ENCODE peak calls at places on chromosomes 5 and 9, in seven cellular contexts. L is brain microvascular endothelial cell, M is kidney, T is fibroblast of lung, Q is astrocyte of the cerebellum, D is astrocyte of the spinal cord, J is K562. O is an unnamed sample.

GRCh38 chr5:172133359-172134029 is 54.5 kb downstream of the STK10 start:
- DNase-seq in L (peak), M (no peak), T (peak), Q (peak), D (peak), J (no peak), O (no peak)

GRCh38 chr9:72661401-72662135 is 140.2 kb downstream of the TMC1 start:
- DNase-seq in L (peak), M (no peak), T (peak), Q (peak), D (peak), J (no peak), O (no peak)

GRCh38 chr9:100013573-100013972 is 85.2 kb downstream of the ERP44 start:
- DNase-seq in L (no peak), M (no peak), T (no peak), Q (no peak), D (no peak), J (no peak), O (no peak)

GRCh38 chr5:144292029-144292428 is 121.4 kb downstream of the KCTD16 start:
- DNase-seq in L (no peak), M (no peak), T (no peak), Q (no peak), D (no peak), J (no peak), O (no peak)

GRCh38 chr5:132190161-132190817 is 37.4 kb downstream of the P4HA2 start:
- DNase-seq in L (peak), M (no peak), T (peak), Q (peak), D (peak), J (peak), O (no peak)

GRCh38 chr5:59786271-59786805 is 107.2 kb downstream of the PDE4D start:
- DNase-seq in L (peak), M (no peak), T (peak), Q (no peak), D (peak), J (no peak), O (no peak)

GRCh38 chr9:109520475-109521132 is 22.5 kb upstream of the PTPN3 start:
- DNase-seq in L (peak), M (no peak), T (peak), Q (peak), D (peak), J (peak), O (peak)

GRCh38 chr9:5817776-5818336 is 15.1 kb downstream of the ERMP1 start:
- DNase-seq in L (peak), M (no peak), T (peak), Q (no peak), D (peak), J (no peak), O (no peak)

GRCh38 chr9:72362680-72363139 is 2.3 kb downstream of the ZFAND5 start:
- DNase-seq in L (peak), M (peak), T (peak), Q (no peak), D (peak), J (peak), O (no peak)

GRCh38 chr9:103798620-103799019 is 295.5 kb upstream of the SMC2 start:
- DNase-seq in L (peak), M (no peak), T (peak), Q (peak), D (peak), J (no peak), O (no peak)

GRCh38 chr9:2127486-2127885 is 112.3 kb downstream of the SMARCA2 start:
- DNase-seq in L (peak), M (no peak), T (peak), Q (peak), D (peak), J (no peak), O (no peak)

GRCh38 chr5:158398360-158399201 is 539.6 kb upstream of the CLINT1 start:
- DNase-seq in L (no peak), M (no peak), T (peak), Q (no peak), D (no peak), J (no peak), O (no peak)

GRCh38 chr9:126682928-126683697 is 69.4 kb downstream of the LMX1B start:
- DNase-seq in L (no peak), M (no peak), T (no peak), Q (no peak), D (no peak), J (peak), O (no peak)

GRCh38 chr9:75995066-75995465 is 104.6 kb downstream of the PCSK5 start:
- DNase-seq in L (no peak), M (no peak), T (no peak), Q (no peak), D (no peak), J (no peak), O (no peak)

GRCh38 chr5:179827684-179828083 is 7.0 kb downstream of the SQSTM1 start:
- DNase-seq in L (peak), M (peak), T (peak), Q (no peak), D (peak), J (no peak), O (no peak)

GRCh38 chr5:1500411-1501091 is 23.2 kb downstream of the LPCAT1 start:
- DNase-seq in L (no peak), M (no peak), T (peak), Q (no peak), D (no peak), J (no peak), O (no peak)

GRCh38 chr9:131630206-131630831 is 85.0 kb downstream of the PRRT1B start:
- DNase-seq in L (no peak), M (no peak), T (no peak), Q (no peak), D (no peak), J (no peak), O (no peak)

GRCh38 chr9:95511952-95512750 is 4.6 kb downstream of the PTCH1 start:
- DNase-seq in L (no peak), M (peak), T (no peak), Q (no peak), D (peak), J (no peak), O (no peak)

GRCh38 chr5:40378431-40379175 is 301.1 kb upstream of the PTGER4 start:
- DNase-seq in L (no peak), M (no peak), T (no peak), Q (no peak), D (no peak), J (no peak), O (no peak)

GRCh38 chr9:36037580-36038169 is 962 bp downstream of the RECK start:
- DNase-seq in L (no peak), M (no peak), T (no peak), Q (no peak), D (no peak), J (no peak), O (no peak)

GRCh38 chr9:85600675-85601263 is 141.0 kb downstream of the AGTPBP1 start:
- DNase-seq in L (no peak), M (no peak), T (no peak), Q (no peak), D (no peak), J (no peak), O (peak)

GRCh38 chr5:168174376-168174775 is 117.1 kb upstream of the WWC1 start:
- DNase-seq in L (no peak), M (no peak), T (peak), Q (no peak), D (no peak), J (no peak), O (no peak)

GRCh38 chr5:42022383-42022782 is 97.3 kb downstream of the FBXO4 start:
- DNase-seq in L (no peak), M (no peak), T (no peak), Q (no peak), D (no peak), J (no peak), O (no peak)

GRCh38 chr5:158120760-158121159 is 261.8 kb upstream of the CLINT1 start:
- DNase-seq in L (no peak), M (no peak), T (peak), Q (no peak), D (no peak), J (no peak), O (no peak)

GRCh38 chr9:34556951-34557350 is 32.6 kb downstream of the CNTFR start:
- DNase-seq in L (no peak), M (no peak), T (no peak), Q (no peak), D (no peak), J (no peak), O (no peak)

GRCh38 chr9:21994526-21994995 is at the start of gene CDKN2B-AS1:
- DNase-seq in L (peak), M (peak), T (peak), Q (no peak), D (peak), J (no peak), O (peak)

GRCh38 chr5:180126716-180127681 is 55.4 kb upstream of the RNF130 start:
- DNase-seq in L (no peak), M (peak), T (peak), Q (no peak), D (no peak), J (peak), O (peak)

GRCh38 chr9:2657427-2657826 is 35.8 kb downstream of the VLDLR start:
- DNase-seq in L (no peak), M (no peak), T (no peak), Q (no peak), D (no peak), J (no peak), O (no peak)

GRCh38 chr9:116116411-116116810 is 37.2 kb upstream of the PAPPA start:
- DNase-seq in L (no peak), M (no peak), T (no peak), Q (no peak), D (no peak), J (no peak), O (no peak)

GRCh38 chr5:43484049-43484849 is 584 bp upstream of the TMEM267 start:
- DNase-seq in L (peak), M (peak), T (peak), Q (peak), D (peak), J (peak), O (peak)

GRCh38 chr5:73183491-73183891 is 10.5 kb downstream of the TMEM174 start:
- DNase-seq in L (no peak), M (no peak), T (no peak), Q (no peak), D (no peak), J (no peak), O (no peak)

GRCh38 chr5:1008451-1009358 is at the start of gene NKD2:
- DNase-seq in L (no peak), M (peak), T (no peak), Q (no peak), D (no peak), J (peak), O (peak)

DNA sequence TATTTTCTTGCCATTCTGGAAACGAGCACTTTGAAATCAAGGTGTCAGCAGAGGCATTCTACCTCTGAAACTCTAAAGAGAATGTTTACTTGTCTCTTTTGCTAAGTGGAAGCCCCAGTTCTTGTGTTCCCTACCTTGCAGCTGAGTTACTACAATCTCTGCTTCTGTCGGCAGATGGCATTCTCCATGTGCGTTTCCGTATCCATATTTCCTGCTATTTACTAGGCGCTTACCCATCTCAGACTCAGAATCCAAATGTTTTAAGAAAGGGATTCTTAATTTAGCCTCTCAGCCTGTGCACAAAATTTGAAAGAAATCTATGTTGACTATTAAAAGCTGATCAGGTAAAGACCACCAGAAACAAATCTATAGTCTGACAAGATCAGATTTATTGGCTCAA is 221.3 kb upstream of the FTMT start:
- DNase-seq in L (no peak), M (no peak), T (no peak), Q (no peak), D (peak), J (no peak), O (no peak)
- TF ChIP-seq CTCF in L (peak), M (no peak), T (no peak), Q (peak), D (peak), J (no peak), O (no peak)

DNA sequence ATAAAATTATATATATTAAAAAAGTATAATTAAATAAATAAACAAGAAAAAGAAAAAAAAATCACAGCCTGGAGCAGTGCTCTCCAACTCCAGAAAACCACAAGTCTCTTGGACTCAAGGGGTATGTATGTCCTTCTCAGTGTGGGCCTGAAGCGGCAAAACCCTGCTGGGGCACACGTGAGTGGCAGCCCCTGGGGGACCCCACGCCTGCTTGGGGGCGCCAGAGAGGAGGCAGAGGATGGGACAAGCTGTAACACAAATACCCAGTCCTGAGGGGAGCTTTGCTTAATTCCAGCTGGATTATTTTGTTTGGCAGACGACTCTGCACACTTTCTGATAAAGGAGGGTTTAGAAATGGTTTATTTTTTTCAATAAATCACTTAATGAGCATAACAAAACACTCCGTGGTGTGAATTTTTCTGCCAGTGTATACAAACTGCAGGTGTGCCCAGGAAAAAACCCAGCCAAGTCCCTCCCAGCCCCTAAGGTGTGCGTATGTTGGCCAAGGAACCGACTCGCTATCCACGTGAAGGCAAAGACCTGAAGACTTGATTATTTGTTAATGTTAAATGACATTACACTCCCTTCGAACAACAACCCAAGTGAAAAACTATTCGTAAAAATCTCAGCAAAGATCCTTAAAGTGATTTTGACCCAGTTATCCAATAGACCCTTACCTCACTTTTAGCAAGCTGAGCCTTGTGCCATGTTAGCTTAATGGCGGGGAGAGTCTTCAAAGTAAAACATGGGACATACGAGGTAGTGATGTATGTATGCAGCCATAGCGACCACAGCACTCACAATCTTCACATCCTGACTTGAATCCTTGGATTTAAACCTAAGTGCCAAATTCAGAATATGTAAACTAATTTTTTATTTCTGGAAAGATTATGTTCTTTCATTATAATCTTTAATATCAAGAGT is 32.9 kb downstream of the ANKH start:
- DNase-seq in L (no peak), M (no peak), T (no peak), Q (no peak), D (no peak), J (no peak), O (peak)
- TF ChIP-seq CTCF in L (peak), M (no peak), T (no peak), Q (no peak), D (peak), J (no peak), O (no peak)

GRCh38 chr5:32753051-32753450 is 41.9 kb downstream of the NPR3 start:
- DNase-seq in L (no peak), M (no peak), T (peak), Q (no peak), D (no peak), J (no peak), O (no peak)

GRCh38 chr5:32754251-32754650 is 43.1 kb downstream of the NPR3 start:
- DNase-seq in L (no peak), M (no peak), T (no peak), Q (no peak), D (no peak), J (no peak), O (no peak)

GRCh38 chr5:32753765-32754164 is 42.6 kb downstream of the NPR3 start:
- DNase-seq in L (peak), M (no peak), T (peak), Q (no peak), D (no peak), J (no peak), O (no peak)
- TF ChIP-seq CTCF in L (peak), M (no peak), T (peak), Q (no peak), D (no peak), J (no peak), O (no peak)

DNA sequence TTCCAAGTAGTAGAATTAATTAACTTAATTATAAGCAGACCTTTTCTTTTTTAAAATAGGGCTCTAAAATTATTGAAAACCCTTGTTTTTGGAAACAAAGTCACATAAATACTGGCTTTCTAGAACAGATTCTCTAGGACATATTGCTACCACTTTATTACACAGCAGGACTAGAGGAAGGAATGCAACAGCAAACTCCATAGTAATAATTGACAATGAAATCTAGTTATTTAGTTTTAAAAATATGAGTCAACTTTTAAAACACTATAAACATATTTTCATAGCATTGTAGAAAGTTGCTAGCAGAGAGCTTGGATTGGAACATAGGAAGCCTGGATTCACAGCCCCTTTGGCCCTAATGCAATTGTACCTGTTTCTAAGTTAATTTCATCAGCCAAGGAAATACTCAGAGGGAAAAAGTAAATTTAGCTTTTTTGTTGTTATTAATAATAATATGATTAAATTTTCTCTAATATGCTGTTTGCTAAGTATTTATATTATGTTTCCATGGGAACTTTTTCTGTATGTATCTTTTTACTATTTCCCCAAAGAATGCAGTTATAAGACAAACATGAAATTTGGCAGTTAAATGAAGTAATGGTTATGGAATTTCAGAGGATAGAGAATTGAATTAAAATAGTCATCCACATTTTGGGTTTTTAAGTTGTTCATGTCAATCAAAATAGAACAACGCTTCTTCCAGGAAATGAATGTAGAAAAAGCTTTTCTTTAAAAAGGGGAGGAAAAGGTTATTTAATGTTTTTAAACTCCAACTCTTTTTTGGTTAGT is 45.6 kb downstream of the VCAN start:
- DNase-seq in L (no peak), M (no peak), T (no peak), Q (no peak), D (peak), J (no peak), O (no peak)
- TF ChIP-seq CTCF in L (no peak), M (no peak), T (no peak), Q (peak), D (peak), J (no peak), O (no peak)

O was measured in pancreas.